ENCODE peak calls at places on chromosomes 6 and 20, in seven cellular contexts. L is lung; G is K562; H is CD8-positive, alpha-beta T cell; W is left lung; Q is AG10803; D is lower lobe of right lung. A is an unnamed sample.

GRCh38 chr6:44133981-44134711 is 6.8 kb downstream of the TMEM63B start:
- DNase-seq in L (no peak), G (peak; percentile 92), H (no peak), W (no peak), Q (no peak), D (no peak), A (no peak)

GRCh38 chr6:135251964-135252429 is 70.9 kb downstream of the MYB start:
- DNase-seq in L (no peak), G (no peak), H (no peak), W (no peak), Q (peak; percentile 28), D (no peak), A (no peak)

GRCh38 chr6:75446278-75446880 is 47.2 kb downstream of the FILIP1 start:
- DNase-seq in L (no peak), G (no peak), H (no peak), W (no peak), Q (no peak), D (no peak), A (no peak)

GRCh38 chr6:28721372-28721771 is 195.7 kb downstream of the GPX5 start:
- DNase-seq in L (no peak), G (no peak), H (no peak), W (no peak), Q (no peak), D (no peak), A (no peak)

GRCh38 chr20:991850-992249 is 10.3 kb downstream of the RSPO4 start:
- DNase-seq in L (no peak), G (no peak), H (no peak), W (no peak), Q (no peak), D (no peak), A (no peak)

GRCh38 chr20:17671565-17671964 is 10.5 kb downstream of the RRBP1 start:
- DNase-seq in L (no peak), G (no peak), H (no peak), W (no peak), Q (no peak), D (no peak), A (no peak)

GRCh38 chr20:12068146-12068545 is 150.5 kb downstream of the BTBD3 start:
- DNase-seq in L (no peak), G (no peak), H (no peak), W (no peak), Q (peak; percentile 80), D (no peak), A (no peak)

GRCh38 chr6:165987483-165988305 is 180.0 kb downstream of the TBXT start:
- DNase-seq in L (no peak), G (no peak), H (no peak), W (no peak), Q (peak; percentile 69), D (no peak), A (peak; percentile 87)

GRCh38 chr6:118476554-118476953 is 71.5 kb upstream of the PLN start:
- DNase-seq in L (no peak), G (no peak), H (no peak), W (no peak), Q (no peak), D (no peak), A (no peak)

GRCh38 chr20:14569631-14570030 is 232.2 kb upstream of the FLRT3 start:
- DNase-seq in L (no peak), G (no peak), H (no peak), W (no peak), Q (no peak), D (no peak), A (no peak)

GRCh38 chr20:33568378-33569289 is 78.7 kb downstream of the CBFA2T2 start:
- DNase-seq in L (no peak), G (no peak), H (no peak), W (no peak), Q (no peak), D (no peak), A (no peak)

GRCh38 chr6:106360989-106361430 is 493 bp downstream of the CRYBG1 start:
- DNase-seq in L (peak; percentile 31), G (no peak), H (peak; percentile 11), W (peak; percentile 83), Q (no peak), D (peak; percentile 68), A (peak; percentile 54)

GRCh38 chr20:37226889-37227288 is 34.7 kb downstream of the GHRH start:
- DNase-seq in L (peak; percentile 38), G (no peak), H (no peak), W (no peak), Q (peak; percentile 82), D (no peak), A (no peak)

GRCh38 chr6:165834613-165835259 is 171.7 kb upstream of the PDE10A start:
- DNase-seq in L (peak; percentile 92), G (no peak), H (no peak), W (peak; percentile 90), Q (no peak), D (peak; percentile 91), A (peak; percentile 87)

GRCh38 chr6:125871365-125871764 is 80.6 kb downstream of the NCOA7 start:
- DNase-seq in L (no peak), G (no peak), H (no peak), W (no peak), Q (no peak), D (no peak), A (peak; percentile 71)

GRCh38 chr20:62620624-62621023 is 21.7 kb upstream of the SLCO4A1 start:
- DNase-seq in L (no peak), G (no peak), H (no peak), W (peak; percentile 57), Q (no peak), D (no peak), A (no peak)

GRCh38 chr6:129338683-129339082 is 371.3 kb downstream of the ARHGAP18 start:
- DNase-seq in L (no peak), G (no peak), H (no peak), W (no peak), Q (no peak), D (no peak), A (no peak)

GRCh38 chr6:129331450-129332138 is 378.4 kb downstream of the ARHGAP18 start:
- DNase-seq in L (no peak), G (no peak), H (no peak), W (no peak), Q (peak; percentile 38), D (no peak), A (no peak)

GRCh38 chr6:129340983-129341382 is 369.0 kb downstream of the ARHGAP18 start:
- DNase-seq in L (no peak), G (no peak), H (no peak), W (no peak), Q (peak; percentile 98), D (no peak), A (peak; percentile 82)

DNA sequence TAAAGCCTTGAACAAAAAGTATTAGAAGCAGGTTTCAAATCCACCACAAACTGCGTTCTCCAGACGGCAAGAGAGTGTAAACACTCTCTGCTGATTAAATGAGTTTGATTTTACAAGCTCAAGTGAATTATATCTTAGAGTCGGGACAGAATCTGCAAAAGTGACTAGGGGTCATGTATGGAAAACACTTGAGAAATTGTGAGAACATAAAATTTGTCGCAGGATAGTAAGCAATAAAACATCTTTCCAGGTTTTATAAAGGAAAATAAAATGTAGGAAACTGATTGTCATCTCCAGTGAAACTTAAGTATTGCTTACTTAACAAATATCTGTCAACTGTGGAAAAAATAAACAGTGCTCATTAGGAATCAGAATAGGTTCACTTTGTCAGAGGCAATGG is 374.2 kb downstream of the ARHGAP18 start:
- DNase-seq in L (no peak), G (no peak), H (no peak), W (no peak), Q (no peak), D (no peak), A (no peak)
- TF ChIP-seq CTCF in L (no peak), G (no peak), H (no peak), W (no peak), Q (no peak), D (no peak), A (no peak)

GRCh38 chr6:149028767-149029405 is 282.1 kb downstream of the UST start:
- DNase-seq in L (peak; percentile 63), G (peak; percentile 75), H (peak; percentile 71), W (no peak), Q (peak; percentile 95), D (no peak), A (peak; percentile 89)

GRCh38 chr6:149027484-149027883 is 280.7 kb downstream of the UST start:
- DNase-seq in L (no peak), G (no peak), H (no peak), W (no peak), Q (no peak), D (no peak), A (no peak)

GRCh38 chr6:149024361-149024760 is 277.5 kb downstream of the UST start:
- DNase-seq in L (no peak), G (no peak), H (no peak), W (no peak), Q (no peak), D (no peak), A (no peak)

GRCh38 chr6:149025061-149025460 is 278.2 kb downstream of the UST start:
- DNase-seq in L (no peak), G (no peak), H (no peak), W (no peak), Q (no peak), D (no peak), A (no peak)

DNA sequence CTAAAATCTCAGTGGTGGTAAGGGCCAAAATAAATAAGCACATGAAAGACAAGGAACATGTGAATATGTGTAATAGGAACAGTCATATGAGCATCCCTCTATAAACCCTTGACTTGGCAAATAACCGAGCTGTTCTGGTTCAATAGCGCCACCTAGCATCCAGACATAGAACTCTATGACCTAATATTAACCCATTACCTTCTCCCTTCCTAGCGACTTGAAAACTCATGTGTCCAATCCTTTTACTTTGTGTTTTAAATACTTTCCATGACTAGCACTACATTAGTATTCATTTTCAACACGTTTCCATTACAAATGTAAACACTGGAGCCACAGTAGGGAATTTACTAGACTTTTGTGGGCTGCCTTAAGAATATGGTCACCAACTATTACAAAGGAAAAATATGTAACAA is 279.7 kb downstream of the UST start:
- DNase-seq in L (no peak), G (peak; percentile 66), H (no peak), W (no peak), Q (peak; percentile 83), D (no peak), A (peak; percentile 81)
- TF ChIP-seq CTCF in L (no peak), G (peak; percentile 71), H (no peak), W (peak; percentile 31), Q (peak; percentile 73), D (peak; percentile 40), A (peak; percentile 61)

GRCh38 chr6:66662196-66662595 is 955.2 kb upstream of the EYS start:
- DNase-seq in L (no peak), G (no peak), H (no peak), W (no peak), Q (no peak), D (no peak), A (peak; percentile 32)
- TF ChIP-seq CTCF in L (no peak), G (no peak), H (no peak), W (peak; percentile 17), Q (no peak), D (no peak), A (peak; percentile 61)

GRCh38 chr20:53622247-53623114 is 28.8 kb upstream of the ZNF217 start:
- DNase-seq in L (no peak), G (peak; percentile 4), H (no peak), W (no peak), Q (peak; percentile 22), D (no peak), A (no peak)

GRCh38 chr20:53623454-53624206 is 30.0 kb upstream of the ZNF217 start:
- DNase-seq in L (peak; percentile 36), G (peak; percentile 65), H (peak; percentile 34), W (no peak), Q (peak; percentile 76), D (no peak), A (peak; percentile 80)

GRCh38 chr20:53623127-53623453 is 29.5 kb upstream of the ZNF217 start:
- DNase-seq in L (no peak), G (no peak), H (no peak), W (no peak), Q (no peak), D (no peak), A (no peak)

GRCh38 chr20:53617791-53618489 is 24.3 kb upstream of the ZNF217 start:
- DNase-seq in L (no peak), G (no peak), H (no peak), W (no peak), Q (no peak), D (no peak), A (no peak)

GRCh38 chr20:53621482-53622246 is 28.0 kb upstream of the ZNF217 start:
- DNase-seq in L (peak; percentile 38), G (peak; percentile 65), H (no peak), W (no peak), Q (peak; percentile 97), D (no peak), A (peak; percentile 95)
- TF ChIP-seq CTCF in L (no peak), G (no peak), H (no peak), W (no peak), Q (no peak), D (no peak), A (no peak)